ENCODE peak calls at places on chromosome 5, in nine cellular contexts. L, S, R, D, U, N, G, Q and A are unnamed samples. For H3K4me1 and H3K9me3, the result is how much of the 10 kb centered on the place peaks cover.

GRCh38 chr5:107483625-107484024 is 187.1 kb downstream of the EFNA5 start:
- DNase-seq in L (no peak), S (no peak), R (no peak), D (no peak), U (no peak), N (no peak), G (no peak), Q (no peak), A (no peak)

GRCh38 chr5:62521319-62521718 is 57.3 kb upstream of the LRRC70 start:
- DNase-seq in L (no peak), S (no peak), R (no peak), D (no peak), U (no peak), N (no peak), G (no peak), Q (no peak), A (no peak)

GRCh38 chr5:107812570-107813141 is 141.9 kb upstream of the EFNA5 start:
- DNase-seq in L (no peak), S (no peak), R (no peak), D (no peak), U (no peak), N (no peak), G (no peak), Q (no peak), A (no peak)

GRCh38 chr5:111385970-111386831 is 126.1 kb downstream of the STARD4 start:
- DNase-seq in L (no peak), S (no peak), R (no peak), D (peak), U (no peak), N (no peak), G (no peak), Q (no peak), A (no peak)

GRCh38 chr5:113264061-113264460 is 170.7 kb downstream of the TSSK1B start:
- DNase-seq in L (no peak), S (no peak), R (no peak), D (no peak), U (no peak), N (no peak), G (no peak), Q (no peak), A (no peak)

GRCh38 chr5:157365732-157366131 is 94.3 kb upstream of the NIPAL4 start:
- DNase-seq in L (no peak), S (no peak), R (no peak), D (no peak), U (no peak), N (no peak), G (no peak), Q (no peak), A (no peak)

GRCh38 chr5:68823301-68823700 is 270.5 kb upstream of the SLC30A5 start:
- DNase-seq in L (no peak), S (no peak), R (no peak), D (no peak), U (no peak), N (no peak), G (no peak), Q (no peak), A (no peak)

GRCh38 chr5:159050408-159051091 is 49.2 kb downstream of the EBF1 start:
- DNase-seq in L (no peak), S (no peak), R (no peak), D (peak), U (no peak), N (no peak), G (no peak), Q (no peak), A (no peak)

GRCh38 chr5:176922817-176923216 is 23.7 kb upstream of the HK3 start:
- DNase-seq in L (no peak), S (no peak), R (no peak), D (no peak), U (no peak), N (no peak), G (no peak), Q (no peak), A (no peak)

GRCh38 chr5:8907168-8907868 is 638.6 kb downstream of the SEMA5A start:
- DNase-seq in L (no peak), S (no peak), R (no peak), D (no peak), U (no peak), N (no peak), G (no peak), Q (no peak), A (no peak)

GRCh38 chr5:72633649-72634048 is 126.4 kb upstream of the ZNF366 start:
- DNase-seq in L (no peak), S (no peak), R (no peak), D (peak), U (no peak), N (no peak), G (no peak), Q (no peak), A (no peak)

GRCh38 chr5:71771191-71771590 is 52.1 kb downstream of the CARTPT start:
- DNase-seq in L (no peak), S (no peak), R (no peak), D (no peak), U (no peak), N (no peak), G (no peak), Q (no peak), A (no peak)

GRCh38 chr5:139708877-139709586 is 60.9 kb downstream of the CXXC5 start:
- DNase-seq in L (no peak), S (peak), R (peak), D (peak), U (peak), N (no peak), G (peak), Q (peak), A (peak)

GRCh38 chr5:176529824-176530195 is 7.4 kb downstream of the RNF44 start:
- DNase-seq in L (peak), S (no peak), R (peak), D (no peak), U (no peak), N (peak), G (no peak), Q (no peak), A (peak)

GRCh38 chr5:123776761-123777160 is 264.8 kb downstream of the CSNK1G3 start:
- DNase-seq in L (no peak), S (no peak), R (no peak), D (no peak), U (no peak), N (no peak), G (no peak), Q (no peak), A (no peak)

GRCh38 chr5:10577371-10578291 is 13.8 kb downstream of the ANKRD33B start:
- DNase-seq in L (no peak), S (peak), R (peak), D (no peak), U (peak), N (no peak), G (no peak), Q (no peak), A (no peak)

GRCh38 chr5:25662610-25663009 is 1017.8 kb upstream of the CDH10 start:
- DNase-seq in L (no peak), S (no peak), R (no peak), D (no peak), U (no peak), N (no peak), G (no peak), Q (no peak), A (no peak)
- H3K4me3 ChIP-seq in L (no peak), S (no peak), R (no peak), D (no peak), U (no peak), N (no peak), G (no peak), Q (no peak), A (no peak)

GRCh38 chr5:134533115-134533815 is 7.8 kb downstream of the JADE2 start:
- DNase-seq in L (no peak), S (no peak), R (peak), D (no peak), U (peak), N (no peak), G (peak), Q (peak), A (no peak)

GRCh38 chr5:134534726-134535110 is 9.2 kb downstream of the JADE2 start:
- DNase-seq in L (no peak), S (no peak), R (no peak), D (no peak), U (no peak), N (no peak), G (no peak), Q (no peak), A (no peak)

GRCh38 chr5:134537297-134537696 is 11.8 kb downstream of the JADE2 start:
- DNase-seq in L (no peak), S (no peak), R (no peak), D (no peak), U (no peak), N (no peak), G (no peak), Q (no peak), A (no peak)

GRCh38 chr5:134536876-134537275 is 11.4 kb downstream of the JADE2 start:
- DNase-seq in L (no peak), S (no peak), R (no peak), D (no peak), U (no peak), N (no peak), G (no peak), Q (no peak), A (no peak)

GRCh38 chr5:134534058-134534725 is 8.7 kb downstream of the JADE2 start:
- DNase-seq in L (no peak), S (no peak), R (no peak), D (no peak), U (no peak), N (no peak), G (no peak), Q (no peak), A (no peak)
- H3K4me1 ChIP-seq in L (half or more), S (under half), R (under half), D (under half), U (under half), N (half or more), G (half or more), Q (under half), A (under half)

DNA sequence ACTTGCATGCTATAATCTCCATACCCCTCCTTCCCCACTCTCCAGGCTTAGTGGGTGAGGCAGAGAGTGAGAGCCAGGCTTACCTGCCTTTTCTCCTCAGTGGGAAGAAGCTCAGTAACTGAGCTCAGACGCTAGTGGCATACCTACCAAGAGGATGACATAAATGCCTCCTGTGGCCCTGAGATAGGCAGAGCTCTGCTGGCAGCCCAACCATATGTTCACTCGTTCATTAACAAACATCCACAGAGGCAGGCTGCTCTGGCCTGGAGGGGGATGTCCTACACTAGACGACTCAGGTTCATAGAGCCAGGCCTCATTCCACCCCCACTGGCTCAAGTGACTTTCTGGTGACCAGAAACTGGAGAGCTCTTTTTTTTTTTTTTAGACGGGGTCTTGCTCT is 81.3 kb downstream of the THBS4 start:
- DNase-seq in L (no peak), S (no peak), R (no peak), D (no peak), U (no peak), N (no peak), G (no peak), Q (no peak), A (no peak)
- H3K9me3 ChIP-seq in L (under half), S (under half), R (under half), D (under half), U (under half), N (under half), G (under half), Q (under half), A (under half)

GRCh38 chr5:141040763-141041426 is 10.3 kb upstream of the PCDHB1 start:
- DNase-seq in L (peak), S (peak), R (peak), D (peak), U (peak), N (peak), G (peak), Q (peak), A (peak)
- H3K4me3 ChIP-seq in L (no peak), S (no peak), R (peak), D (peak), U (peak), N (no peak), G (peak), Q (peak), A (no peak)

DNA sequence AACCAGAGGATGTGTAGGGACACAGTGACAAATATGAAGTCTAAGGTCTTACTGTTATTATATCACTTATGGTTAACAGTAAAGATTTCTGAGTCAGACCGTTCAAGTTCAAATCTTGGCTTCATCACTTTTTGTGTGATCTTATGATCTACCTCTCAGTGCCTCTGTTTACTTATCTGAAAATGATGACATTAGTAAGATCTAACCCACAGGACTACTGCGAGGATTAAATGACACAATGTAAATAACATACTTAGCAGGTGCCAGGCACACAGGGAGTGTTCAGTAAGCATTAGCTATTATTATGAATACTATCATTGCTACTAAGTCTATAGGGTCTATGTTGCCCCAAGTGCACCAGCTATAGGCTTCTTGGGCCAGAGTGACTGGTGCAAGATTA is 2.0 kb downstream of the IRF1 start:
- DNase-seq in L (no peak), S (no peak), R (no peak), D (no peak), U (no peak), N (no peak), G (no peak), Q (no peak), A (no peak)
- H3K4me1 ChIP-seq in L (half or more), S (under half), R (under half), D (under half), U (under half), N (half or more), G (under half), Q (under half), A (under half)